ENCODE peak calls at places on chromosomes 4 and X, in five cellular contexts. A is dorsolateral prefrontal cortex; O is CD8-positive, alpha-beta T cell; N is astrocyte; T is H9. L is an unnamed sample.

GRCh38 chr4:11543710-11544109 is 115.0 kb upstream of the HS3ST1 start:
- DNase-seq in O (no peak), N (peak), T (no peak), A (no peak), L (no peak)

GRCh38 chr4:177480796-177481195 is 38.6 kb upstream of the AGA start:
- DNase-seq in A (no peak), O (no peak), T (no peak), N (peak), L (peak)

GRCh38 chrX:77597511-77597910 is 150.3 kb downstream of the FGF16 start:
- DNase-seq in N (peak), T (no peak), O (no peak), A (no peak), L (no peak)

GRCh38 chr4:150009533-150009932 is 68.7 kb upstream of the DCLK2 start:
- DNase-seq in T (no peak), N (peak), O (no peak), A (no peak), L (no peak)

GRCh38 chr4:128347930-128348660 is 60.5 kb upstream of the PGRMC2 start:
- DNase-seq in N (no peak), T (no peak), O (no peak), A (no peak), L (no peak)

GRCh38 chr4:110088670-110089069 is 109.7 kb downstream of the ELOVL6 start:
- DNase-seq in N (peak), A (no peak), T (no peak), O (no peak), L (peak)

GRCh38 chr4:139921551-139922184 is 232.3 kb downstream of the MAML3 start:
- DNase-seq in T (no peak), N (no peak), O (no peak), A (no peak), L (no peak)

GRCh38 chr4:126221717-126222116 is 907.0 kb downstream of the FAT4 start:
- DNase-seq in N (no peak), T (no peak), O (no peak), A (no peak), L (no peak)

GRCh38 chr4:15688056-15688455 is 6.4 kb downstream of the FAM200B start:
- DNase-seq in N (no peak), T (no peak), O (no peak), A (no peak), L (no peak)

GRCh38 chr4:10013722-10014121 is 7.6 kb downstream of the SLC2A9 start:
- DNase-seq in A (no peak), O (no peak), N (no peak), T (peak), L (peak)

GRCh38 chr4:34183916-34184315 is 2060.4 kb downstream of the ARAP2 start:
- DNase-seq in O (no peak), N (peak), T (no peak), A (no peak), L (peak)

GRCh38 chr4:37463457-37463856 is 218.9 kb downstream of the NWD2 start:
- DNase-seq in O (no peak), T (peak), A (no peak), N (no peak), L (no peak)

GRCh38 chr4:126738926-126739325 is 893.8 kb upstream of the INTU start:
- DNase-seq in O (no peak), T (no peak), N (peak), A (no peak), L (peak)

GRCh38 chr4:148444296-148445070 is 2.3 kb upstream of the NR3C2 start:
- DNase-seq in N (no peak), A (peak), T (peak), O (peak), L (no peak)

GRCh38 chr4:128540122-128540521 is 252.5 kb upstream of the PGRMC2 start:
- DNase-seq in N (no peak), T (no peak), A (no peak), O (no peak), L (no peak)

GRCh38 chr4:1960170-1960825 is 48.5 kb downstream of the NELFA start:
- DNase-seq in N (peak), T (no peak), A (no peak), O (no peak), L (peak)

GRCh38 chrX:1902901-1903379 is 288.1 kb downstream of the ASMT start:
- DNase-seq in T (no peak), N (no peak), O (no peak), A (no peak), L (no peak)

GRCh38 chrX:152600853-152601635 is 36.7 kb upstream of the GABRQ start:
- DNase-seq in O (no peak), T (peak), A (peak), N (peak), L (no peak)

GRCh38 chr4:656651-657337 is 17.3 kb downstream of the ATP5ME start:
- DNase-seq in A (no peak), O (no peak), N (no peak), T (no peak), L (no peak)

GRCh38 chrX:522456-522855 is 108.1 kb upstream of the SHOX start:
- DNase-seq in T (no peak), N (no peak), O (no peak), A (no peak), L (no peak)
- TF ChIP-seq CTCF in T (no peak), N (no peak), O (peak), A (no peak), L (no peak)

GRCh38 chr4:156971168-156971601 is 414 bp downstream of the PDGFC start:
- DNase-seq in O (no peak), T (peak), N (no peak), A (peak), L (no peak)

GRCh38 chr4:156974264-156974663 is 2.7 kb upstream of the PDGFC start:
- DNase-seq in O (no peak), A (no peak), T (no peak), N (peak), L (peak)

GRCh38 chr4:156970501-156971167 is 965 bp downstream of the PDGFC start:
- DNase-seq in T (peak), O (no peak), A (peak), N (no peak), L (peak)

GRCh38 chr4:156971623-156972369 is at the start of gene PDGFC:
- DNase-seq in T (peak), N (peak), O (no peak), A (peak), L (peak)

DNA sequence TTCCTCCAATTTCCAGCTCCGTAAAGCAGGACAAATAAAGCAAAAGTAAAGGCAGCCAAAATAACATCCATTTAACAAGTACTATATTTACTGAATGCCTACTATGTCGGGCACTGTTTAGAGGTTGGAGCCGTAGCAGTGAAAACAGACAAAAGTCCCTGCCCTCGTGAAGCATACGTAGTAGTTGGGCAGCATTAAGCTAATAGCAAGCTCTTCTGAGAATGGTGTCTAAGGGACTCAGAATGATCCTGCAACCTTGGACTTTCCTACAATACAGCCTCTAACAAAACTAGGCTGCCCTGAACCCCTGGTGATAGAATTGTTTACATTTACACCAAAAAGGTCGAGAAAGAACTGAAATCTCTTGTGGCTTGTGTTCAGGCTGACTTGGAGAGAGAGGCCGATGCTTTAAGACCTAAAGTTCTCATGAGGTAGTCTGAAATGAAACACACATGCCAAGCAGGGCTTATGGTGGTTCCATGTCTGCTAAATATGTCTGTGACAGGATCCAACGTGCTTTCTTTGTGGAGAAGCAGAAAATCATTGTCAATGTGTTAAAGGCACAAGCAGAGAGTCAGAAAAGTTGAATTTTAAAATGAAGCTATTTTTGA is 876 bp upstream of the PDGFC start:
- DNase-seq in N (no peak), O (no peak), T (no peak), A (no peak), L (no peak)
- TF ChIP-seq CTCF in N (no peak), O (no peak), T (no peak), A (no peak), L (no peak)

GRCh38 chrX:41529221-41529620 is 82.1 kb downstream of the NYX start:
- DNase-seq in N (no peak), A (no peak), T (no peak), O (no peak), L (no peak)
- TF ChIP-seq CTCF in N (no peak), A (no peak), T (no peak), O (no peak), L (no peak)

GRCh38 chr4:142567620-142568451 is 278.3 kb downstream of the INPP4B start:
- DNase-seq in N (peak), T (no peak), A (no peak), O (no peak), L (peak)
- TF ChIP-seq CTCF in N (no peak), T (no peak), A (no peak), O (no peak), L (no peak)

L was measured in HFFc6.